ENCODE peak calls at places on chromosome 3, in eight cellular contexts. One of them, this sample, is unnamed.

GRCh38 chr3:155069729-155070128 is 10.4 kb upstream of the MME start:
- DNase-seq in fibroblast of mammary gland: peak
- DNase-seq in head of caudate nucleus: no peak
- DNase-seq in cardiac muscle cell: peak
- DNase-seq in stimulated activated CD8-positive, alpha-beta memory T cell treated with anti-CD3 and anti-CD28 coated beads, Interleukin-12 subunit alpha, Interleukin-12 subunit beta, amount 100 ng/mL, for 4 hours: no peak
- DNase-seq in ELF-1: no peak
- DNase-seq in spleen: no peak
- DNase-seq in amygdala: no peak
- DNase-seq in this sample: no peak

GRCh38 chr3:25820372-25820771 is 30.5 kb downstream of the OXSM start:
- DNase-seq in fibroblast of mammary gland: peak
- DNase-seq in ELF-1: no peak
- DNase-seq in amygdala: no peak
- DNase-seq in stimulated activated CD8-positive, alpha-beta memory T cell treated with anti-CD3 and anti-CD28 coated beads, Interleukin-12 subunit alpha, Interleukin-12 subunit beta, amount 100 ng/mL, for 4 hours: no peak
- DNase-seq in spleen: no peak
- DNase-seq in cardiac muscle cell: peak
- DNase-seq in head of caudate nucleus: no peak
- DNase-seq in this sample: peak

GRCh38 chr3:55701997-55702396 is 214.9 kb upstream of the WNT5A start:
- DNase-seq in head of caudate nucleus: no peak
- DNase-seq in cardiac muscle cell: no peak
- DNase-seq in stimulated activated CD8-positive, alpha-beta memory T cell treated with anti-CD3 and anti-CD28 coated beads, Interleukin-12 subunit alpha, Interleukin-12 subunit beta, amount 100 ng/mL, for 4 hours: no peak
- DNase-seq in spleen: no peak
- DNase-seq in fibroblast of mammary gland: no peak
- DNase-seq in ELF-1: no peak
- DNase-seq in amygdala: no peak
- DNase-seq in this sample: no peak

GRCh38 chr3:190094201-190094718 is 26.4 kb downstream of the P3H2 start:
- DNase-seq in ELF-1: no peak
- DNase-seq in cardiac muscle cell: peak
- DNase-seq in stimulated activated CD8-positive, alpha-beta memory T cell treated with anti-CD3 and anti-CD28 coated beads, Interleukin-12 subunit alpha, Interleukin-12 subunit beta, amount 100 ng/mL, for 4 hours: no peak
- DNase-seq in head of caudate nucleus: no peak
- DNase-seq in amygdala: no peak
- DNase-seq in fibroblast of mammary gland: peak
- DNase-seq in spleen: no peak
- DNase-seq in this sample: peak

GRCh38 chr3:126932188-126932931 is 50.6 kb upstream of the PLXNA1 start:
- DNase-seq in amygdala: no peak
- DNase-seq in fibroblast of mammary gland: peak
- DNase-seq in cardiac muscle cell: no peak
- DNase-seq in head of caudate nucleus: no peak
- DNase-seq in spleen: peak
- DNase-seq in stimulated activated CD8-positive, alpha-beta memory T cell treated with anti-CD3 and anti-CD28 coated beads, Interleukin-12 subunit alpha, Interleukin-12 subunit beta, amount 100 ng/mL, for 4 hours: no peak
- DNase-seq in ELF-1: peak
- DNase-seq in this sample: no peak

GRCh38 chr3:72013104-72013503 is 228.2 kb upstream of the PROK2 start:
- DNase-seq in amygdala: no peak
- DNase-seq in spleen: no peak
- DNase-seq in head of caudate nucleus: no peak
- DNase-seq in ELF-1: no peak
- DNase-seq in cardiac muscle cell: no peak
- DNase-seq in fibroblast of mammary gland: no peak
- DNase-seq in stimulated activated CD8-positive, alpha-beta memory T cell treated with anti-CD3 and anti-CD28 coated beads, Interleukin-12 subunit alpha, Interleukin-12 subunit beta, amount 100 ng/mL, for 4 hours: no peak
- DNase-seq in this sample: no peak

GRCh38 chr3:58045084-58045483 is 36.9 kb downstream of the FLNB start:
- DNase-seq in ELF-1: no peak
- DNase-seq in cardiac muscle cell: no peak
- DNase-seq in stimulated activated CD8-positive, alpha-beta memory T cell treated with anti-CD3 and anti-CD28 coated beads, Interleukin-12 subunit alpha, Interleukin-12 subunit beta, amount 100 ng/mL, for 4 hours: no peak
- DNase-seq in head of caudate nucleus: no peak
- DNase-seq in fibroblast of mammary gland: peak
- DNase-seq in amygdala: no peak
- DNase-seq in spleen: no peak
- DNase-seq in this sample: no peak

GRCh38 chr3:172771672-172772071 is 21.1 kb downstream of the ECT2 start:
- DNase-seq in spleen: no peak
- DNase-seq in head of caudate nucleus: no peak
- DNase-seq in stimulated activated CD8-positive, alpha-beta memory T cell treated with anti-CD3 and anti-CD28 coated beads, Interleukin-12 subunit alpha, Interleukin-12 subunit beta, amount 100 ng/mL, for 4 hours: no peak
- DNase-seq in ELF-1: no peak
- DNase-seq in fibroblast of mammary gland: no peak
- DNase-seq in amygdala: no peak
- DNase-seq in cardiac muscle cell: no peak
- DNase-seq in this sample: no peak

GRCh38 chr3:192090586-192090985 is 629.6 kb downstream of the PYDC2 start:
- DNase-seq in fibroblast of mammary gland: no peak
- DNase-seq in ELF-1: peak
- DNase-seq in amygdala: no peak
- DNase-seq in stimulated activated CD8-positive, alpha-beta memory T cell treated with anti-CD3 and anti-CD28 coated beads, Interleukin-12 subunit alpha, Interleukin-12 subunit beta, amount 100 ng/mL, for 4 hours: no peak
- DNase-seq in spleen: no peak
- DNase-seq in cardiac muscle cell: no peak
- DNase-seq in head of caudate nucleus: no peak
- DNase-seq in this sample: no peak

GRCh38 chr3:35648347-35648746 is 9.0 kb downstream of the ARPP21 start:
- DNase-seq in ELF-1: no peak
- DNase-seq in amygdala: no peak
- DNase-seq in spleen: no peak
- DNase-seq in cardiac muscle cell: peak
- DNase-seq in stimulated activated CD8-positive, alpha-beta memory T cell treated with anti-CD3 and anti-CD28 coated beads, Interleukin-12 subunit alpha, Interleukin-12 subunit beta, amount 100 ng/mL, for 4 hours: no peak
- DNase-seq in fibroblast of mammary gland: no peak
- DNase-seq in head of caudate nucleus: no peak
- DNase-seq in this sample: no peak

GRCh38 chr3:15220661-15221060 is 14.6 kb downstream of the CAPN7 start:
- DNase-seq in fibroblast of mammary gland: no peak
- DNase-seq in ELF-1: no peak
- DNase-seq in stimulated activated CD8-positive, alpha-beta memory T cell treated with anti-CD3 and anti-CD28 coated beads, Interleukin-12 subunit alpha, Interleukin-12 subunit beta, amount 100 ng/mL, for 4 hours: no peak
- DNase-seq in cardiac muscle cell: no peak
- DNase-seq in spleen: no peak
- DNase-seq in head of caudate nucleus: no peak
- DNase-seq in amygdala: no peak
- DNase-seq in this sample: no peak

GRCh38 chr3:187770224-187770623 is 25.0 kb upstream of the BCL6 start:
- DNase-seq in amygdala: no peak
- DNase-seq in cardiac muscle cell: no peak
- DNase-seq in head of caudate nucleus: no peak
- DNase-seq in fibroblast of mammary gland: no peak
- DNase-seq in stimulated activated CD8-positive, alpha-beta memory T cell treated with anti-CD3 and anti-CD28 coated beads, Interleukin-12 subunit alpha, Interleukin-12 subunit beta, amount 100 ng/mL, for 4 hours: no peak
- DNase-seq in ELF-1: no peak
- DNase-seq in spleen: no peak
- DNase-seq in this sample: no peak

GRCh38 chr3:167940241-167940640 is 155.5 kb downstream of the GOLIM4 start:
- DNase-seq in head of caudate nucleus: no peak
- DNase-seq in spleen: no peak
- DNase-seq in stimulated activated CD8-positive, alpha-beta memory T cell treated with anti-CD3 and anti-CD28 coated beads, Interleukin-12 subunit alpha, Interleukin-12 subunit beta, amount 100 ng/mL, for 4 hours: no peak
- DNase-seq in fibroblast of mammary gland: peak
- DNase-seq in amygdala: no peak
- DNase-seq in cardiac muscle cell: peak
- DNase-seq in ELF-1: no peak
- DNase-seq in this sample: no peak

GRCh38 chr3:114669614-114670013 is 375.8 kb downstream of the TIGIT start:
- DNase-seq in ELF-1: no peak
- DNase-seq in stimulated activated CD8-positive, alpha-beta memory T cell treated with anti-CD3 and anti-CD28 coated beads, Interleukin-12 subunit alpha, Interleukin-12 subunit beta, amount 100 ng/mL, for 4 hours: no peak
- DNase-seq in amygdala: no peak
- DNase-seq in fibroblast of mammary gland: peak
- DNase-seq in spleen: no peak
- DNase-seq in head of caudate nucleus: no peak
- DNase-seq in cardiac muscle cell: no peak
- DNase-seq in this sample: no peak

GRCh38 chr3:49703443-49703927 is 14.1 kb downstream of the RNF123 start:
- DNase-seq in ELF-1: peak
- DNase-seq in spleen: peak
- DNase-seq in stimulated activated CD8-positive, alpha-beta memory T cell treated with anti-CD3 and anti-CD28 coated beads, Interleukin-12 subunit alpha, Interleukin-12 subunit beta, amount 100 ng/mL, for 4 hours: no peak
- DNase-seq in amygdala: no peak
- DNase-seq in fibroblast of mammary gland: peak
- DNase-seq in cardiac muscle cell: peak
- DNase-seq in head of caudate nucleus: peak
- DNase-seq in this sample: peak

GRCh38 chr3:183087184-183087583 is 12.1 kb downstream of the MCCC1 start:
- DNase-seq in stimulated activated CD8-positive, alpha-beta memory T cell treated with anti-CD3 and anti-CD28 coated beads, Interleukin-12 subunit alpha, Interleukin-12 subunit beta, amount 100 ng/mL, for 4 hours: no peak
- DNase-seq in amygdala: no peak
- DNase-seq in fibroblast of mammary gland: no peak
- DNase-seq in ELF-1: no peak
- DNase-seq in cardiac muscle cell: no peak
- DNase-seq in spleen: no peak
- DNase-seq in head of caudate nucleus: no peak
- DNase-seq in this sample: no peak

GRCh38 chr3:65230251-65231140 is 542.7 kb upstream of the ADAMTS9 start:
- DNase-seq in spleen: no peak
- DNase-seq in amygdala: no peak
- DNase-seq in cardiac muscle cell: no peak
- DNase-seq in ELF-1: peak
- DNase-seq in fibroblast of mammary gland: peak
- DNase-seq in head of caudate nucleus: no peak
- DNase-seq in stimulated activated CD8-positive, alpha-beta memory T cell treated with anti-CD3 and anti-CD28 coated beads, Interleukin-12 subunit alpha, Interleukin-12 subunit beta, amount 100 ng/mL, for 4 hours: no peak
- DNase-seq in this sample: no peak

GRCh38 chr3:10627884-10628572 is 122.6 kb upstream of the ATP2B2 start:
- DNase-seq in head of caudate nucleus: no peak
- DNase-seq in stimulated activated CD8-positive, alpha-beta memory T cell treated with anti-CD3 and anti-CD28 coated beads, Interleukin-12 subunit alpha, Interleukin-12 subunit beta, amount 100 ng/mL, for 4 hours: no peak
- DNase-seq in ELF-1: peak
- DNase-seq in fibroblast of mammary gland: no peak
- DNase-seq in spleen: no peak
- DNase-seq in cardiac muscle cell: no peak
- DNase-seq in amygdala: no peak
- DNase-seq in this sample: no peak

GRCh38 chr3:72082121-72082715 is 297.3 kb upstream of the PROK2 start:
- DNase-seq in fibroblast of mammary gland: peak
- DNase-seq in spleen: no peak
- DNase-seq in head of caudate nucleus: no peak
- DNase-seq in amygdala: no peak
- DNase-seq in stimulated activated CD8-positive, alpha-beta memory T cell treated with anti-CD3 and anti-CD28 coated beads, Interleukin-12 subunit alpha, Interleukin-12 subunit beta, amount 100 ng/mL, for 4 hours: no peak
- DNase-seq in ELF-1: peak
- DNase-seq in cardiac muscle cell: peak
- DNase-seq in this sample: peak

GRCh38 chr3:69944931-69945493 is 54.5 kb upstream of the SAMMSON start:
- DNase-seq in stimulated activated CD8-positive, alpha-beta memory T cell treated with anti-CD3 and anti-CD28 coated beads, Interleukin-12 subunit alpha, Interleukin-12 subunit beta, amount 100 ng/mL, for 4 hours: no peak
- DNase-seq in ELF-1: no peak
- DNase-seq in amygdala: no peak
- DNase-seq in cardiac muscle cell: no peak
- DNase-seq in head of caudate nucleus: no peak
- DNase-seq in spleen: no peak
- DNase-seq in fibroblast of mammary gland: no peak
- DNase-seq in this sample: no peak

GRCh38 chr3:136078421-136079364 is 113.2 kb downstream of the PPP2R3A start:
- DNase-seq in amygdala: no peak
- DNase-seq in stimulated activated CD8-positive, alpha-beta memory T cell treated with anti-CD3 and anti-CD28 coated beads, Interleukin-12 subunit alpha, Interleukin-12 subunit beta, amount 100 ng/mL, for 4 hours: no peak
- DNase-seq in cardiac muscle cell: peak
- DNase-seq in head of caudate nucleus: no peak
- DNase-seq in spleen: no peak
- DNase-seq in fibroblast of mammary gland: peak
- DNase-seq in ELF-1: no peak
- DNase-seq in this sample: peak

GRCh38 chr3:15528881-15529537 is 7.5 kb upstream of the COLQ start:
- DNase-seq in ELF-1: no peak
- DNase-seq in stimulated activated CD8-positive, alpha-beta memory T cell treated with anti-CD3 and anti-CD28 coated beads, Interleukin-12 subunit alpha, Interleukin-12 subunit beta, amount 100 ng/mL, for 4 hours: no peak
- DNase-seq in cardiac muscle cell: no peak
- DNase-seq in spleen: no peak
- DNase-seq in amygdala: no peak
- DNase-seq in fibroblast of mammary gland: no peak
- DNase-seq in head of caudate nucleus: no peak
- DNase-seq in this sample: no peak

GRCh38 chr3:127061641-127062040 is 78.7 kb downstream of the PLXNA1 start:
- DNase-seq in spleen: peak
- DNase-seq in stimulated activated CD8-positive, alpha-beta memory T cell treated with anti-CD3 and anti-CD28 coated beads, Interleukin-12 subunit alpha, Interleukin-12 subunit beta, amount 100 ng/mL, for 4 hours: no peak
- DNase-seq in amygdala: no peak
- DNase-seq in ELF-1: peak
- DNase-seq in fibroblast of mammary gland: no peak
- DNase-seq in head of caudate nucleus: no peak
- DNase-seq in cardiac muscle cell: no peak
- DNase-seq in this sample: no peak

GRCh38 chr3:196120291-196120951 is 38.5 kb upstream of the TFRC start:
- DNase-seq in cardiac muscle cell: no peak
- DNase-seq in ELF-1: no peak
- DNase-seq in fibroblast of mammary gland: no peak
- DNase-seq in spleen: no peak
- DNase-seq in stimulated activated CD8-positive, alpha-beta memory T cell treated with anti-CD3 and anti-CD28 coated beads, Interleukin-12 subunit alpha, Interleukin-12 subunit beta, amount 100 ng/mL, for 4 hours: no peak
- DNase-seq in amygdala: no peak
- DNase-seq in head of caudate nucleus: no peak
- DNase-seq in this sample: no peak

GRCh38 chr3:12967751-12968209 is 105.4 kb downstream of the IQSEC1 start:
- DNase-seq in fibroblast of mammary gland: peak
- DNase-seq in amygdala: peak
- DNase-seq in spleen: peak
- DNase-seq in head of caudate nucleus: peak
- DNase-seq in stimulated activated CD8-positive, alpha-beta memory T cell treated with anti-CD3 and anti-CD28 coated beads, Interleukin-12 subunit alpha, Interleukin-12 subunit beta, amount 100 ng/mL, for 4 hours: peak
- DNase-seq in ELF-1: peak
- DNase-seq in cardiac muscle cell: peak
- DNase-seq in this sample: peak

GRCh38 chr3:13708301-13708700 is 159.4 kb downstream of the FBLN2 start:
- DNase-seq in amygdala: no peak
- DNase-seq in head of caudate nucleus: no peak
- DNase-seq in stimulated activated CD8-positive, alpha-beta memory T cell treated with anti-CD3 and anti-CD28 coated beads, Interleukin-12 subunit alpha, Interleukin-12 subunit beta, amount 100 ng/mL, for 4 hours: no peak
- DNase-seq in spleen: peak
- DNase-seq in fibroblast of mammary gland: no peak
- DNase-seq in cardiac muscle cell: no peak
- DNase-seq in ELF-1: no peak
- DNase-seq in this sample: no peak

GRCh38 chr3:185629554-185630181 is 43.6 kb downstream of the SENP2 start:
- DNase-seq in fibroblast of mammary gland: no peak
- DNase-seq in ELF-1: no peak
- DNase-seq in amygdala: no peak
- DNase-seq in stimulated activated CD8-positive, alpha-beta memory T cell treated with anti-CD3 and anti-CD28 coated beads, Interleukin-12 subunit alpha, Interleukin-12 subunit beta, amount 100 ng/mL, for 4 hours: no peak
- DNase-seq in spleen: no peak
- DNase-seq in cardiac muscle cell: no peak
- DNase-seq in head of caudate nucleus: no peak
- DNase-seq in this sample: no peak

GRCh38 chr3:183151086-183151485 is 11.4 kb downstream of the LAMP3 start:
- DNase-seq in head of caudate nucleus: no peak
- DNase-seq in fibroblast of mammary gland: no peak
- DNase-seq in ELF-1: no peak
- DNase-seq in spleen: no peak
- DNase-seq in cardiac muscle cell: no peak
- DNase-seq in amygdala: no peak
- DNase-seq in stimulated activated CD8-positive, alpha-beta memory T cell treated with anti-CD3 and anti-CD28 coated beads, Interleukin-12 subunit alpha, Interleukin-12 subunit beta, amount 100 ng/mL, for 4 hours: no peak
- DNase-seq in this sample: no peak

GRCh38 chr3:106345353-106346027 is 476.7 kb upstream of the CBLB start:
- DNase-seq in spleen: no peak
- DNase-seq in ELF-1: no peak
- DNase-seq in fibroblast of mammary gland: peak
- DNase-seq in amygdala: no peak
- DNase-seq in head of caudate nucleus: no peak
- DNase-seq in cardiac muscle cell: peak
- DNase-seq in stimulated activated CD8-positive, alpha-beta memory T cell treated with anti-CD3 and anti-CD28 coated beads, Interleukin-12 subunit alpha, Interleukin-12 subunit beta, amount 100 ng/mL, for 4 hours: no peak
- DNase-seq in this sample: no peak

GRCh38 chr3:17118771-17119170 is 234.0 kb downstream of the PLCL2 start:
- DNase-seq in stimulated activated CD8-positive, alpha-beta memory T cell treated with anti-CD3 and anti-CD28 coated beads, Interleukin-12 subunit alpha, Interleukin-12 subunit beta, amount 100 ng/mL, for 4 hours: no peak
- DNase-seq in head of caudate nucleus: no peak
- DNase-seq in cardiac muscle cell: no peak
- DNase-seq in ELF-1: no peak
- DNase-seq in spleen: no peak
- DNase-seq in fibroblast of mammary gland: no peak
- DNase-seq in amygdala: no peak
- DNase-seq in this sample: no peak

GRCh38 chr3:177746259-177747021 is 549.2 kb upstream of the TBL1XR1 start:
- DNase-seq in spleen: no peak
- DNase-seq in ELF-1: peak
- DNase-seq in head of caudate nucleus: no peak
- DNase-seq in stimulated activated CD8-positive, alpha-beta memory T cell treated with anti-CD3 and anti-CD28 coated beads, Interleukin-12 subunit alpha, Interleukin-12 subunit beta, amount 100 ng/mL, for 4 hours: no peak
- DNase-seq in amygdala: no peak
- DNase-seq in fibroblast of mammary gland: peak
- DNase-seq in cardiac muscle cell: peak
- DNase-seq in this sample: no peak

GRCh38 chr3:61358364-61358763 is 107.1 kb upstream of the FHIT start:
- DNase-seq in amygdala: no peak
- DNase-seq in fibroblast of mammary gland: peak
- DNase-seq in stimulated activated CD8-positive, alpha-beta memory T cell treated with anti-CD3 and anti-CD28 coated beads, Interleukin-12 subunit alpha, Interleukin-12 subunit beta, amount 100 ng/mL, for 4 hours: no peak
- DNase-seq in cardiac muscle cell: peak
- DNase-seq in ELF-1: no peak
- DNase-seq in spleen: peak
- DNase-seq in head of caudate nucleus: peak
- DNase-seq in this sample: no peak

GRCh38 chr3:11143476-11143875 is 10.8 kb upstream of the HRH1 start:
- DNase-seq in cardiac muscle cell: no peak
- DNase-seq in amygdala: no peak
- DNase-seq in spleen: no peak
- DNase-seq in fibroblast of mammary gland: peak
- DNase-seq in stimulated activated CD8-positive, alpha-beta memory T cell treated with anti-CD3 and anti-CD28 coated beads, Interleukin-12 subunit alpha, Interleukin-12 subunit beta, amount 100 ng/mL, for 4 hours: no peak
- DNase-seq in ELF-1: no peak
- DNase-seq in head of caudate nucleus: no peak
- DNase-seq in this sample: no peak

GRCh38 chr3:39443530-39443929 is 23.9 kb upstream of the MOBP start:
- DNase-seq in fibroblast of mammary gland: no peak
- DNase-seq in stimulated activated CD8-positive, alpha-beta memory T cell treated with anti-CD3 and anti-CD28 coated beads, Interleukin-12 subunit alpha, Interleukin-12 subunit beta, amount 100 ng/mL, for 4 hours: no peak
- DNase-seq in amygdala: no peak
- DNase-seq in head of caudate nucleus: no peak
- DNase-seq in spleen: no peak
- DNase-seq in cardiac muscle cell: no peak
- DNase-seq in ELF-1: peak
- DNase-seq in this sample: no peak